ENCODE peak calls at places on chromosomes 4 and X, in nine cellular contexts. K is OCI-LY7, S is spleen, Y is PC-9, U is colonic mucosa, F is RCC 7860, E is NCI-H1436, V is Kasumi-1, A is WTC11. O is an unnamed sample.

GRCh38 chr4:168736831-168737230 is 240.0 kb downstream of the PALLD start:
- DNase-seq in K (no peak), S (no peak), Y (no peak), U (no peak), F (no peak), E (no peak), V (no peak), A (no peak), O (no peak)

GRCh38 chr4:174631901-174632758 is 109.8 kb upstream of the HPGD start:
- DNase-seq in K (peak; percentile 49), S (no peak), Y (no peak), U (no peak), F (peak; percentile 27), E (peak; percentile 11), V (peak; percentile 51), A (no peak), O (peak; percentile 34)

GRCh38 chr4:153138736-153139135 is 65.5 kb upstream of the TRIM2 start:
- DNase-seq in K (no peak), S (no peak), Y (no peak), U (no peak), F (no peak), E (peak; percentile 49), V (peak; percentile 70), A (no peak), O (no peak)

GRCh38 chr4:88158360-88159136 is at the start of gene ABCG2:
- DNase-seq in K (no peak), S (peak; percentile 78), Y (peak; percentile 69), U (peak; percentile 29), F (no peak), E (no peak), V (peak; percentile 10), A (peak; percentile 60), O (no peak)

GRCh38 chrX:10296581-10296980 is 139.8 kb downstream of the CLCN4 start:
- DNase-seq in K (no peak), S (no peak), Y (no peak), U (no peak), F (no peak), E (no peak), V (no peak), A (no peak), O (no peak)

GRCh38 chrX:16671005-16671404 is 21.0 kb downstream of the S100G start:
- DNase-seq in K (peak; percentile 15), S (no peak), Y (no peak), U (no peak), F (no peak), E (no peak), V (peak; percentile 39), A (no peak), O (peak; percentile 20)

GRCh38 chr4:76782837-76783236 is 115.1 kb downstream of the SOWAHB start:
- DNase-seq in K (no peak), S (no peak), Y (no peak), U (no peak), F (peak; percentile 75), E (no peak), V (no peak), A (no peak), O (no peak)

GRCh38 chr4:6038711-6039110 is 20.5 kb upstream of the C4orf50 start:
- DNase-seq in K (no peak), S (no peak), Y (no peak), U (no peak), F (no peak), E (no peak), V (no peak), A (no peak), O (no peak)

GRCh38 chrX:905828-906566 is 275.4 kb downstream of the SHOX start:
- DNase-seq in K (no peak), S (peak; percentile 62), Y (no peak), U (no peak), F (no peak), E (no peak), V (no peak), A (no peak), O (no peak)

GRCh38 chrX:69236641-69237040 is 71.4 kb upstream of the PJA1 start:
- DNase-seq in K (no peak), S (no peak), Y (no peak), U (no peak), F (no peak), E (no peak), V (no peak), A (no peak), O (no peak)

GRCh38 chr4:182968917-182969650 is 51.9 kb upstream of the DCTD start:
- DNase-seq in K (no peak), S (no peak), Y (no peak), U (no peak), F (no peak), E (no peak), V (no peak), A (no peak), O (no peak)

GRCh38 chr4:176896211-176896610 is 103.5 kb upstream of the VEGFC start:
- DNase-seq in K (no peak), S (no peak), Y (no peak), U (no peak), F (no peak), E (no peak), V (no peak), A (no peak), O (no peak)

GRCh38 chr4:153153339-153153851 is 50.8 kb upstream of the TRIM2 start:
- DNase-seq in K (peak; percentile 22), S (peak; percentile 87), Y (peak; percentile 36), U (peak; percentile 74), F (no peak), E (peak; percentile 74), V (peak; percentile 53), A (peak; percentile 68), O (peak; percentile 76)

GRCh38 chr4:41752081-41752836 is 3.7 kb upstream of the PHOX2B start:
- DNase-seq in K (no peak), S (no peak), Y (no peak), U (no peak), F (no peak), E (no peak), V (no peak), A (no peak), O (no peak)

GRCh38 chr4:1958276-1959103 is 50.3 kb downstream of the NELFA start:
- DNase-seq in K (no peak), S (no peak), Y (no peak), U (no peak), F (no peak), E (no peak), V (no peak), A (no peak), O (no peak)

GRCh38 chrX:155179343-155179997 is 36.8 kb upstream of the VBP1 start:
- DNase-seq in K (no peak), S (no peak), Y (no peak), U (no peak), F (no peak), E (no peak), V (peak; percentile 17), A (no peak), O (no peak)

GRCh38 chr4:157075811-157076577 is at the start of gene GLRB:
- DNase-seq in K (no peak), S (peak; percentile 74), Y (no peak), U (no peak), F (no peak), E (no peak), V (peak; percentile 13), A (peak; percentile 54), O (no peak)

GRCh38 chrX:113260474-113260873 is 419.8 kb upstream of the AMOT start:
- DNase-seq in K (no peak), S (no peak), Y (no peak), U (no peak), F (no peak), E (no peak), V (peak; percentile 2), A (no peak), O (no peak)

GRCh38 chr4:3342182-3342854 is 49.5 kb downstream of the RGS12 start:
- DNase-seq in K (no peak), S (no peak), Y (no peak), U (no peak), F (no peak), E (no peak), V (no peak), A (no peak), O (no peak)

GRCh38 chr4:74110670-74111069 is 11.7 kb upstream of the CXCL2 start:
- DNase-seq in K (no peak), S (no peak), Y (no peak), U (no peak), F (no peak), E (no peak), V (no peak), A (no peak), O (no peak)

GRCh38 chrX:72306851-72307645 is 1.3 kb upstream of the CITED1 start:
- DNase-seq in K (no peak), S (peak; percentile 88), Y (peak; percentile 37), U (peak; percentile 68), F (peak; percentile 33), E (peak; percentile 32), V (peak; percentile 45), A (peak; percentile 51), O (peak; percentile 28)

GRCh38 chrX:10725071-10725470 is 104.7 kb upstream of the MID1 start:
- DNase-seq in K (no peak), S (no peak), Y (no peak), U (no peak), F (no peak), E (no peak), V (no peak), A (no peak), O (no peak)

GRCh38 chr4:82017680-82018079 is 356.1 kb downstream of the HNRNPD start:
- DNase-seq in K (peak; percentile 58), S (no peak), Y (no peak), U (no peak), F (no peak), E (no peak), V (peak; percentile 50), A (no peak), O (peak; percentile 39)

GRCh38 chr4:123746981-123747380 is 350.4 kb downstream of the SPRY1 start:
- DNase-seq in K (no peak), S (no peak), Y (no peak), U (no peak), F (no peak), E (no peak), V (peak; percentile 82), A (peak; percentile 26), O (no peak)

GRCh38 chr4:166044871-166045270 is 171.8 kb downstream of the TLL1 start:
- DNase-seq in K (no peak), S (no peak), Y (no peak), U (no peak), F (no peak), E (no peak), V (no peak), A (no peak), O (no peak)

GRCh38 chrX:24024819-24025740 is 1.9 kb downstream of the KLHL15 start:
- DNase-seq in K (peak; percentile 88), S (peak; percentile 95), Y (peak; percentile 68), U (peak; percentile 86), F (peak; percentile 70), E (peak; percentile 77), V (peak; percentile 84), A (peak; percentile 63), O (peak; percentile 66)

GRCh38 chr4:25621027-25621930 is 34.4 kb upstream of the SLC34A2 start:
- DNase-seq in K (no peak), S (peak; percentile 13), Y (peak; percentile 67), U (no peak), F (peak; percentile 25), E (no peak), V (no peak), A (no peak), O (no peak)